ENCODE peak calls at places on chromosome 12, in five cellular contexts. U is mammary epithelial cell, R is body of pancreas, P is cardiac muscle cell, L is OCI-LY7. T is an unnamed sample. For H3K4me1, the result is how much of the 10 kb centered on the place peaks cover.

GRCh38 chr12:75978677-75979076 is 52.9 kb downstream of the PHLDA1 start:
- DNase-seq in U (no peak), L (no peak), R (no peak), P (no peak), T (no peak)

GRCh38 chr12:46825526-46826414 is at the start of gene SLC38A4:
- DNase-seq in R (peak), U (no peak), P (peak), L (no peak), T (peak)

GRCh38 chr12:68350753-68351152 is 18.6 kb upstream of the MDM1 start:
- DNase-seq in P (no peak), L (no peak), U (no peak), R (no peak), T (no peak)

GRCh38 chr12:42496886-42497285 is 92.7 kb downstream of the PRICKLE1 start:
- DNase-seq in R (no peak), P (no peak), U (no peak), L (no peak), T (no peak)

GRCh38 chr12:93578221-93578620 is 5.7 kb downstream of the SOCS2 start:
- DNase-seq in U (no peak), L (no peak), R (no peak), P (no peak), T (no peak)

GRCh38 chr12:131203666-131204415 is 250.1 kb downstream of the ADGRD1 start:
- DNase-seq in R (no peak), L (no peak), U (no peak), P (no peak), T (no peak)

GRCh38 chr12:47391566-47391965 is 311.8 kb upstream of the AMIGO2 start:
- DNase-seq in R (no peak), P (no peak), U (no peak), L (no peak), T (no peak)

GRCh38 chr12:28870839-28871440 is 278.1 kb upstream of the FAR2 start:
- DNase-seq in L (no peak), P (no peak), U (peak), R (no peak), T (no peak)

GRCh38 chr12:2783936-2784600 is 10.7 kb upstream of the FKBP4 start:
- DNase-seq in U (peak), P (peak), L (peak), R (peak), T (peak)

GRCh38 chr12:132953163-132953425 is 3.0 kb downstream of the ZNF605 start:
- DNase-seq in R (no peak), U (no peak), P (no peak), L (no peak), T (no peak)

GRCh38 chr12:27015730-27016076 is 1.5 kb upstream of the TM7SF3 start:
- DNase-seq in R (no peak), P (peak), L (peak), U (peak), T (no peak)

GRCh38 chr12:59737725-59738463 is 142.1 kb downstream of the SLC16A7 start:
- DNase-seq in R (no peak), P (no peak), U (peak), L (no peak), T (no peak)

GRCh38 chr12:107844312-107844921 is 69.9 kb downstream of the ASCL4 start:
- DNase-seq in P (peak), L (no peak), U (no peak), R (peak), T (peak)

GRCh38 chr12:28172434-28173030 is 17.7 kb upstream of the CCDC91 start:
- DNase-seq in U (peak), R (peak), L (peak), P (peak), T (peak)

GRCh38 chr12:102034346-102034745 is 27.4 kb downstream of the WASHC3 start:
- DNase-seq in R (no peak), L (no peak), P (no peak), U (peak), T (no peak)

GRCh38 chr12:104703372-104703771 is 246.6 kb downstream of the CHST11 start:
- DNase-seq in U (no peak), R (no peak), L (no peak), P (no peak), T (no peak)

GRCh38 chr12:91053951-91054715 is 3.7 kb downstream of the KERA start:
- DNase-seq in U (no peak), R (no peak), P (no peak), L (no peak), T (no peak)

GRCh38 chr12:128819293-128820144 is 4.2 kb downstream of the SLC15A4 start:
- DNase-seq in L (no peak), P (no peak), R (no peak), U (no peak), T (no peak)

GRCh38 chr12:29519585-29520182 is 22.2 kb upstream of the OVCH1 start:
- DNase-seq in U (peak), P (peak), R (no peak), L (peak), T (peak)

DNA sequence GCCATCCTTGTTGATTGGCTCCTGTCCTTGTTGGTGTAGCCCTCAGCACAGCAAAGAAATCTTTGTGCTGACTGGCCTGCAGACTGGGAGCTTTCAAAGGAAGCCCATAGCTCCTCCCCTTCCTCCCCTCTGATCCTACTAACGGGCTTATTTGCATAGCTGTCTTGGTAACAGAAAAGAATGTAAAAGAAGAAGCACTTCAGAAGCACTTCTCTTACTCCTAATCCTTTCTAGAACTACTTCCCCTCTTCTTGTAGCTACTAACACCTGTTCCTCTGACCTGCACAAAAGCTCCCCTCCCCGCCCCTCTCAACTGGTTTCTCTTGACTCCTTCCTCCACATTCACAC is 14.3 kb upstream of the RIC8B start:
- DNase-seq in P (peak), L (peak), U (no peak), R (no peak), T (no peak)
- H3K4me1 ChIP-seq in P (under half), L (under half), U (under half), R (under half), T (under half)

DNA sequence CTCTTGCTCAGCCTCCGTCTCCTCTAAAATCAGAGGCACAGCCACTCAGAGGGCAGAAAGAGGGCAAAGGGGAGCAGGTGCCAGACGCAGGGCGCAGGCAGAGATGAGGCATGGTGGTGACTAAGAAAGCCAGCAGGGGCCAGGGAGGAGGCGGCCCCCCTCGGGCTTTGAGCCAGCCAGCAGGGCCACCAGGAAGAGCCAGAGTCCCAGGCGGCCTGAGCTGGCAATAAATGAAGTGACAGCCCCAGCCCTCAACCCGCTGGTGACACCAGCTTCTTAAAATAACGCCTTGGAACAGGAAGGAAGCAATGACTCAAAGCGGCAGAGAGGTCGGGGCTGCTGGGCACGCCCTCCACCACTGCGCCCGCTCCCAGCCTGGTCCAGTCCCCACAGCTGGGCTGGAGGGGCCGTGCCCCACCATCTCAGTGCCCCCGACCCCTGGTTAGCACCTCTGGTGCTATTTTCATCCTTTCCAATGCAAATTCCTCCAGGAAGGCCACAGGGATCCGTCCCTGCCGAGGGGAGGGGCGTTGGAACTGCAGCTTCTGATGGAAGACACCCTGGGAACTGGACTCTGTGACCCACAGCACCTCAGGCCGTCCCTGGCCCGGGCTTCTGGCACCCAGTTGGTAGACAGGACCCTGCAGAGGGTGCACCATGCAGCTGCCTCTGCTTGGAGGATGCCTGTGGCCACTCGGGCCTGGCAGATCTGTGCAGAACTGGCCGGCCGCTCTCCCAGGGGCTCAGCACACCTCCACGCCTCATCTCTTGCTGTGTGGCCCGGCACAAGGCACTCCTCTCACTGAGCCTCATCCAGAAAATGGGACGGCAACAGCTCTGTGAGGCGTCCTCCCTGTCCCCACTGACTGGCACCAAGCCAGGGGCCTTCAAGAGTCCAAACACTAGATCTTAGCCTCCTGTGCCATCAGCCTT is 113.7 kb downstream of the NCOR2 start:
- DNase-seq in P (peak), R (peak), L (peak), U (no peak), T (peak)
- H3K4me3 ChIP-seq in P (no peak), R (no peak), L (peak), U (no peak), T (no peak)

DNA sequence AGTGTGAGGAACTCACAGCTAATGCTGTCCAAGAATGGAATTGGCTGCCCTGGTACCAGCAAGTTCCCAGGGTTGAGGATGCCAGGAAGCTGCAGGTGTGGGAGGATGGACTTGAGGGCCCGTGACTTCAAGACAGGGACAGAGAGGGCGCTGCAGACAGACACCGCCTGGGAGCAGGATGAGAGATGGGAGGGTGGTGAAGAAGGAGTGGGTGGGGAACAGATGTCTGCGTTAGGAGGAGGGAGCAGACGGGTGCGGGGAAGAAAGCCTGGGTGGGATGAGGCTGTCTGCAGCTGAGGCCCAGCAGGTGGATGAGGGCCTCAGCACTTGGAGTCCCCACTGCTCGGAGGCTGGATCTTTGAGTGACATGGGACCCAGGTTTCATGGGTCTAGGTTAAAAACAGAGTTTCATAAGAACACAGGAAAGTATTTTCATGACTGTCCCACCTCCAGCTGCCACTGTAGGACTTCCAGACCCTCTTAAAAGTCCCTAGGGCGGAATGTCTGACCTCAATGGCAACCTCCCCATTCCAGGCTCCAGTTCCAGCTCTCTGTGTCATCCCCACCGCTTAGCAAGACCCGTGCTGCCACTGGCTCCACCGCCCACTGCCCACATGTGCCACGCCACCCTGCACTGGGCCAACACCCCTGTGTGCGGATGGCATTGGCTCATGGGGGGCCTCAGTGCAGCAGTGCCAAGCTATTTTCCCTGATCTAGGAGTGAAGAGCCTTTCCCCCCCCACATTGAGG is 70.3 kb upstream of the SCN8A start:
- DNase-seq in R (no peak), L (no peak), P (no peak), U (no peak), T (no peak)
- TF ChIP-seq CTCF in R (no peak), L (no peak), P (no peak), U (no peak), T (peak)

GRCh38 chr12:11673666-11674464 is 24.4 kb downstream of the ETV6 start:
- DNase-seq in L (no peak), R (no peak), U (no peak), P (no peak), T (no peak)

GRCh38 chr12:11672833-11673232 is 23.4 kb downstream of the ETV6 start:
- DNase-seq in L (no peak), R (peak), U (no peak), P (peak), T (no peak)

GRCh38 chr12:11669348-11669747 is 19.9 kb downstream of the ETV6 start:
- DNase-seq in U (no peak), R (no peak), L (no peak), P (no peak), T (no peak)

GRCh38 chr12:11675952-11676505 is 26.6 kb downstream of the ETV6 start:
- DNase-seq in P (no peak), L (no peak), R (no peak), U (no peak), T (no peak)

DNA sequence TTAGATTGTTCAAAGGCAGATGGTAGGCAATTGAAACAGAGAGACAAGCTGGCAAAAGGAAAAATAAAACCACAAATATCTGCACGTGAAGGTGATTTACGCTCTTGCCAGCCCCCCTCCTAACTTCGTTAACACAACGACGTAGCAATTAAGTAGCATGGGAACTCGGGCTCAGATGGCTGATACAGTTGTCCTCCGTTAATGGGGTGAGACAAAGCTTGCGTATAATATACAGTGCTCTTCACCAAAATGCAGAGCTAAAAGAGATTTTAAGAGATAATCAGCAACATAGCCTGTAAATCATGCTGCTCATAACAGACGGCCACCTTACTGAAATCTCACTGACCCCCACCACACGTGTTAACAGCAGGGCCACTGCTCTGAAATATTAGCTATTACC is 22.9 kb downstream of the ETV6 start:
- DNase-seq in R (no peak), P (no peak), U (no peak), L (no peak), T (no peak)
- H3K4me1 ChIP-seq in R (under half), P (under half), U (under half), L (under half), T (under half)

DNA sequence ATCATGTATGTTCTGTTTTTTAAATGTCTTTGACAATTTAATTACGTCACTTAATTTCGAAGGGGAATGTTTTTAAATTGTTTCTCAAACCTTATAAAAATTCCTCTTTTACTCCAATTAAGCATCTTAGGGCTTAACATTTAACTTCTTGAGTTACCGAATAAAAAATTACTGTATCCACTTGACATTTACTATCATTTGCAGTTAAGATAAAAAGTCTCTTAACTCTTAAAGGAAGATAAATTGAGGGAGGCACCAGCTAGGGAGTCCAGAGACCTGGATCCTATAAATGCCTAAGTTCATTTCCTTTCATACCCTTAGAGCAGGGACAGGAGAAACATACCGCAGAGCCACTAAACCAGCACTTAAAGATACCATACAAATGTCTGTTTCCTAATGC is 71.5 kb downstream of the GALNT4 start:
- DNase-seq in P (peak), R (no peak), L (no peak), U (no peak), T (no peak)
- H3K4me3 ChIP-seq in P (no peak), R (no peak), L (no peak), U (no peak), T (no peak)

DNA sequence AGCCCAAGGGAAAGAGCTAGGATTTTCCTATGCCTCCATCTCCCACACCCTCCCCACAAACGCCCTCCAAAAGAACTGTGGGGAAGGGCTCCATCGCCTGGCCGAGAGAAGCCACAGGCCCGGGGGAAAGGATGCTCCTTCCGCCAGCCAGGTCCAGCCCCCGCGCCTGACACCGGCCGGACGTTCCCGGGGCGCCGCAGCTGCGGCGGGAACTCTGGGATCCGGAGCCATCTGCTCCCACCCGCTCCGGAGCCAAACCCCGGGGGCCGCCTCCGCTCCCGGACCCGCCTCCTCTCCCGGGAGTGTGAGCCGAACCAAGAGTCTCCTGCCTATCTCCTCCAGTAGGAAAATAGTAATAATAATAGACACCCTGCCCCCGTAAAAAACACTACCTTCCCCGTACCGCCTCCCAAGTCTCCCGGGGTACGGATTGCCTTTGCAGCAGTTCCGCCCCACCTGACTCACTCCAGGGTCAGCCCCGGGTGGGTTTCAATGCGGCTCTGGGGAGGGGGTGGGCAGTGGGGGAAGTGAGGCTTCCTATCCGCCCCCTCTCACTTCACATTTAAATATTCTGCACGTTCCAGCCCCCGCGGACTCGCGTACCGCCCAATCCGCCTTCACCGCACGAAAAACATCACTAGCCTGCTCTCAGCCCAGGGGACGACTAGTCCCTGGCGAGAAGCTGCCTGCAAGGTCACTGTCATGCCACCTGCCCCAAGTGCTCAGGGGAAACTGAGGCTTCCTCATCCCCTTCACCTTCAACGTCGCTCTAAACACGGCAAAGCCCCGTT is 2.4 kb downstream of the AGAP2 start:
- DNase-seq in U (peak), L (no peak), P (peak), R (no peak), T (peak)
- TF ChIP-seq CTCF in U (peak), L (no peak), P (peak), R (no peak), T (peak)

GRCh38 chr12:127570793-127571360 is 696.1 kb upstream of the TMEM132C start:
- DNase-seq in P (no peak), L (no peak), R (no peak), U (no peak), T (no peak)
- H3K4me1 ChIP-seq in P (under half), L (under half), R (under half), U (under half), T (under half)

DNA sequence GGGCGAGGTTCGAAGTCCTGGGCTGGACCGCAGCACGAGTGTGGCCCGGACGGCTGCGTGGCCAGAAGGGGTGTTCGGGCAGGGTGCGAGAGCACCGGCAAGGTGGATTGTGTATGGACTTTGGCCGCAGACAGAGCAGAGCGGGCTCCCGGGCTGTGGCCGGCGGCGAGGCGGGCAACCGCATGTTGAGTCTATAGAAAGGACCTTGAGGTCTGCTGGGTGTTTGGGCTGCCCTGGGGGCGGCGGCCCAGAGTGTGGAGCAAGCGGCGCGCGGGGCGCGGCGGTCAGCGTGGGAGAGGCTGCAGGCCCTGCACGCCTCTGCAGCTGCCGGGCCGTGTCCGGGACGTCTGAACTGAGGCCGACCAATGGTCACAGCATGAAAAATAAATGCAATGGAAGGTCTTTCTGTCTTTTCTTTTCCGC is 5.7 kb upstream of the HOXC9 start:
- DNase-seq in L (no peak), U (no peak), R (no peak), P (no peak), T (no peak)
- H3K4me3 ChIP-seq in L (no peak), U (peak), R (no peak), P (no peak), T (no peak)

GRCh38 chr12:38664661-38665269 is 240.6 kb downstream of the CPNE8 start:
- DNase-seq in P (peak), L (peak), R (no peak), U (peak), T (peak)
- TF ChIP-seq CTCF in P (peak), L (peak), R (peak), U (peak), T (peak)

DNA sequence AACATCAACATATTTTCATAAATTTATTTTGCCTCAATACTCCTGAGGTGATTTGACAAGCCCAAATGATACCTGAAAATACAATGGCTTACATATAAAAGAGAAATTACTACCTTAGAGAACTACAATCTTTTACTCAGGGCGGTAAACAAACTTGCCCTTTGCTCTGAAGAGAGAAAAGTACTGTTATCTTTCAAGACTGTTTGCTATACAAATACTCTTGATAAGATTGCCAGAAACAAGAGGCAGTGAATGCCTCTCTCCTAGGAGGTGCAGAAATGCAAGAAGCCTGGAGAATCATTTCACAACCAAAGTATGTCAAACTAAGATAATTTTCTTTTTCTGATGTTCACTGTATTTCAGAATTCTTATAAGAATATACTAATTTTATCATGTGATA is 160.3 kb downstream of the ALX1 start:
- DNase-seq in P (no peak), U (no peak), R (no peak), L (no peak), T (no peak)
- H3K4me1 ChIP-seq in P (under half), U (under half), R (under half), L (under half), T (under half)